ENCODE peak calls at places on chromosomes 13 and 19, in seven cellular contexts. G, U, A, B, I, N and P are unnamed samples.

GRCh38 chr13:63367522-63368198 is 1952.0 kb upstream of the PCDH20 start:
- DNase-seq in B (no peak), G (no peak), U (no peak), I (no peak), N (no peak), A (no peak), P (no peak)

GRCh38 chr19:14167013-14167593 is 30.7 kb upstream of the ASF1B start:
- DNase-seq in U (peak; percentile 37), B (peak; percentile 23), N (no peak), G (no peak), A (no peak), I (no peak), P (no peak)

GRCh38 chr13:98539655-98540054 is 37.3 kb downstream of the STK24 start:
- DNase-seq in U (no peak), I (no peak), A (peak; percentile 69), G (no peak), B (no peak), N (no peak), P (no peak)

GRCh38 chr19:34215666-34216038 is 38.7 kb upstream of the GARRE1 start:
- DNase-seq in N (no peak), B (no peak), G (no peak), U (no peak), A (no peak), I (no peak), P (no peak)

GRCh38 chr19:38849746-38850230 is at the start of gene HNRNPL:
- DNase-seq in N (peak; percentile 99), A (no peak), I (peak; percentile 99), U (peak; percentile 99), B (peak; percentile 100), G (no peak), P (peak; percentile 98)

GRCh38 chr13:65095697-65096096 is 2134.4 kb downstream of the PCDH9 start:
- DNase-seq in G (no peak), B (no peak), N (no peak), I (no peak), A (no peak), U (no peak), P (no peak)

GRCh38 chr13:39374741-39375189 is 228.2 kb downstream of the LHFPL6 start:
- DNase-seq in A (no peak), I (no peak), B (no peak), U (no peak), G (no peak), N (no peak), P (no peak)

GRCh38 chr13:95607363-95607762 is 37.1 kb downstream of the DZIP1 start:
- DNase-seq in U (no peak), A (no peak), G (peak; percentile 77), I (no peak), N (no peak), B (no peak), P (no peak)

GRCh38 chr19:49585023-49585422 is 3.9 kb downstream of the PRRG2 start:
- DNase-seq in B (no peak), A (no peak), N (no peak), U (no peak), I (no peak), G (no peak), P (no peak)

GRCh38 chr19:30123109-30123508 is 181.1 kb downstream of the URI1 start:
- DNase-seq in B (no peak), N (no peak), G (no peak), U (no peak), I (no peak), A (no peak), P (no peak)

GRCh38 chr19:46416077-46416709 is 2.8 kb upstream of the CCDC8 start:
- DNase-seq in I (peak; percentile 91), U (peak; percentile 53), B (no peak), N (no peak), G (peak; percentile 92), A (peak; percentile 91), P (peak; percentile 19)

GRCh38 chr13:50919291-50919690 is 9.7 kb downstream of the RNASEH2B start:
- DNase-seq in U (no peak), I (no peak), N (no peak), B (no peak), G (no peak), A (no peak), P (no peak)

GRCh38 chr19:46393456-46394397 is 19.6 kb downstream of the CCDC8 start:
- DNase-seq in I (no peak), U (no peak), N (no peak), G (no peak), A (peak; percentile 58), B (no peak), P (no peak)

GRCh38 chr19:41415154-41415571 is 12.0 kb downstream of the B3GNT8 start:
- DNase-seq in U (no peak), A (no peak), B (no peak), N (no peak), I (no peak), G (no peak), P (no peak)

GRCh38 chr19:51372021-51372648 is 319 bp downstream of the NKG7 start:
- DNase-seq in G (no peak), U (peak; percentile 48), A (no peak), N (no peak), I (no peak), B (no peak), P (no peak)

GRCh38 chr13:70385852-70386251 is 277.6 kb upstream of the KLHL1 start:
- DNase-seq in G (no peak), B (no peak), U (no peak), N (no peak), I (no peak), A (no peak), P (no peak)

GRCh38 chr19:4606921-4607678 is 32.2 kb upstream of the TNFAIP8L1 start:
- DNase-seq in N (no peak), G (no peak), U (no peak), I (peak; percentile 76), B (no peak), A (no peak), P (no peak)